ENCODE peak calls at places on chromosomes 6 and 20, in six cellular contexts. One of them, this sample, is unnamed. For H3K4me1, the result is how much of the 10 kb centered on the place peaks cover.

GRCh38 chr20:45843506-45843905 is 9.9 kb downstream of the SNX21 start:
- ATAC-seq in gastrocnemius medialis: no peak
- ATAC-seq in upper lobe of right lung: no peak
- ATAC-seq in right cardiac atrium: no peak
- ATAC-seq in IMR-90: no peak
- ATAC-seq in GM23338: no peak
- ATAC-seq in this sample: no peak

GRCh38 chr6:2857580-2858337 is 16.1 kb upstream of the SERPINB1 start:
- ATAC-seq in gastrocnemius medialis: no peak
- ATAC-seq in upper lobe of right lung: peak
- ATAC-seq in right cardiac atrium: peak
- ATAC-seq in IMR-90: peak
- ATAC-seq in GM23338: no peak
- ATAC-seq in this sample: no peak

GRCh38 chr6:20202070-20202658 is 10.1 kb downstream of the MBOAT1 start:
- ATAC-seq in gastrocnemius medialis: no peak
- ATAC-seq in upper lobe of right lung: peak
- ATAC-seq in right cardiac atrium: no peak
- ATAC-seq in IMR-90: no peak
- ATAC-seq in GM23338: no peak
- ATAC-seq in this sample: no peak

GRCh38 chr6:72651967-72652956 is 30.4 kb downstream of the KCNQ5 start:
- ATAC-seq in gastrocnemius medialis: peak
- ATAC-seq in upper lobe of right lung: no peak
- ATAC-seq in right cardiac atrium: no peak
- ATAC-seq in IMR-90: no peak
- ATAC-seq in GM23338: peak
- ATAC-seq in this sample: no peak

GRCh38 chr6:163893609-163894189 is 479.2 kb downstream of the QKI start:
- ATAC-seq in gastrocnemius medialis: no peak
- ATAC-seq in upper lobe of right lung: no peak
- ATAC-seq in right cardiac atrium: no peak
- ATAC-seq in IMR-90: no peak
- ATAC-seq in GM23338: no peak
- ATAC-seq in this sample: no peak

GRCh38 chr6:144310761-144311160 is 25.6 kb downstream of the UTRN start:
- ATAC-seq in gastrocnemius medialis: no peak
- ATAC-seq in upper lobe of right lung: no peak
- ATAC-seq in right cardiac atrium: no peak
- ATAC-seq in IMR-90: no peak
- ATAC-seq in GM23338: no peak
- ATAC-seq in this sample: no peak

GRCh38 chr6:90238663-90239542 is 57.7 kb downstream of the BACH2 start:
- ATAC-seq in gastrocnemius medialis: peak
- ATAC-seq in upper lobe of right lung: no peak
- ATAC-seq in right cardiac atrium: no peak
- ATAC-seq in IMR-90: no peak
- ATAC-seq in GM23338: no peak
- ATAC-seq in this sample: no peak

GRCh38 chr20:19993937-19994667 is 23.1 kb upstream of the NAA20 start:
- ATAC-seq in gastrocnemius medialis: peak
- ATAC-seq in upper lobe of right lung: no peak
- ATAC-seq in right cardiac atrium: peak
- ATAC-seq in IMR-90: peak
- ATAC-seq in GM23338: no peak
- ATAC-seq in this sample: peak

GRCh38 chr20:4130404-4131189 is 115.2 kb upstream of the RNF24 start:
- ATAC-seq in gastrocnemius medialis: no peak
- ATAC-seq in upper lobe of right lung: peak
- ATAC-seq in right cardiac atrium: no peak
- ATAC-seq in IMR-90: peak
- ATAC-seq in GM23338: no peak
- ATAC-seq in this sample: no peak

GRCh38 chr6:51129043-51129442 is 310.4 kb downstream of the TFAP2B start:
- ATAC-seq in gastrocnemius medialis: no peak
- ATAC-seq in upper lobe of right lung: no peak
- ATAC-seq in right cardiac atrium: no peak
- ATAC-seq in IMR-90: no peak
- ATAC-seq in GM23338: no peak
- ATAC-seq in this sample: no peak

GRCh38 chr20:39954585-39954984 is 734.5 kb downstream of the MAFB start:
- ATAC-seq in gastrocnemius medialis: no peak
- ATAC-seq in upper lobe of right lung: no peak
- ATAC-seq in right cardiac atrium: no peak
- ATAC-seq in IMR-90: no peak
- ATAC-seq in GM23338: no peak
- ATAC-seq in this sample: no peak

GRCh38 chr6:43695078-43695966 is 7.7 kb upstream of the MRPS18A start:
- ATAC-seq in gastrocnemius medialis: peak
- ATAC-seq in upper lobe of right lung: peak
- ATAC-seq in right cardiac atrium: no peak
- ATAC-seq in IMR-90: no peak
- ATAC-seq in GM23338: peak
- ATAC-seq in this sample: no peak

GRCh38 chr6:153401751-153402150 is 270.7 kb upstream of the RGS17 start:
- ATAC-seq in gastrocnemius medialis: no peak
- ATAC-seq in upper lobe of right lung: no peak
- ATAC-seq in right cardiac atrium: no peak
- ATAC-seq in IMR-90: no peak
- ATAC-seq in GM23338: no peak
- ATAC-seq in this sample: no peak

GRCh38 chr6:116278853-116279231 is 888 bp downstream of the TSPYL1 start:
- ATAC-seq in gastrocnemius medialis: peak
- ATAC-seq in upper lobe of right lung: peak
- ATAC-seq in right cardiac atrium: peak
- ATAC-seq in IMR-90: peak
- ATAC-seq in GM23338: peak
- ATAC-seq in this sample: peak

GRCh38 chr6:108739496-108740330 is 108.5 kb upstream of the ARMC2 start:
- ATAC-seq in gastrocnemius medialis: no peak
- ATAC-seq in upper lobe of right lung: no peak
- ATAC-seq in right cardiac atrium: peak
- ATAC-seq in IMR-90: no peak
- ATAC-seq in GM23338: no peak
- ATAC-seq in this sample: no peak

GRCh38 chr6:54217018-54217417 is 91.2 kb upstream of the TINAG start:
- ATAC-seq in gastrocnemius medialis: no peak
- ATAC-seq in upper lobe of right lung: no peak
- ATAC-seq in right cardiac atrium: no peak
- ATAC-seq in IMR-90: no peak
- ATAC-seq in GM23338: no peak
- ATAC-seq in this sample: no peak

GRCh38 chr6:49463612-49463967 is 420 bp downstream of the CENPQ start:
- ATAC-seq in gastrocnemius medialis: peak
- ATAC-seq in upper lobe of right lung: no peak
- ATAC-seq in right cardiac atrium: no peak
- ATAC-seq in IMR-90: peak
- ATAC-seq in GM23338: peak
- ATAC-seq in this sample: peak

DNA sequence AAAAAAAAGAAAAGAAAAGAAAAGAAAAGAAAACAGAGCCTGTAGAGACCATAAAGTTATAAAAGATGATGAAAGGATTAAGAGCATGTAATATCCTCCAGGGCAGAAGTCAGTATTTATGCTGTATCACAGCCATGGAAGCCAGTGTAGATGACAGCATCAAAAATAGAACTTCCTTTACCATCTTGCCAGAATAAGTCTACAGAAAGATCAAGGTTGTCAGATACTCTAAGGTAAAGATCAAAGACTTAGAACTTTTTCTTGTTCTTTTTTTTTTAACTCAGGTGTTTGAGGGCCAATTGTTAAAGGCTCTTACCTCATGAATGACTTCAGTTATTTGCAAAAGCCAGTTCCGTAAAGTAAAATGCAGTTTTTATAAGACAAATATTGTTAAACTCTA is 54.6 kb downstream of the ARHGAP18 start:
- ATAC-seq in gastrocnemius medialis: no peak
- ATAC-seq in upper lobe of right lung: no peak
- ATAC-seq in right cardiac atrium: no peak
- ATAC-seq in IMR-90: no peak
- ATAC-seq in GM23338: no peak
- ATAC-seq in this sample: no peak
- H3K4me1 ChIP-seq in gastrocnemius medialis: under half
- H3K4me1 ChIP-seq in upper lobe of right lung: under half
- H3K4me1 ChIP-seq in right cardiac atrium: under half
- H3K4me1 ChIP-seq in IMR-90: under half
- H3K4me1 ChIP-seq in GM23338: under half
- H3K4me1 ChIP-seq in this sample: under half

GRCh38 chr6:131979515-131980337 is 28.6 kb upstream of the CCN2 start:
- ATAC-seq in gastrocnemius medialis: no peak
- ATAC-seq in upper lobe of right lung: no peak
- ATAC-seq in right cardiac atrium: no peak
- ATAC-seq in IMR-90: peak
- ATAC-seq in GM23338: no peak
- ATAC-seq in this sample: no peak
- H3K4me1 ChIP-seq in gastrocnemius medialis: under half
- H3K4me1 ChIP-seq in upper lobe of right lung: under half
- H3K4me1 ChIP-seq in right cardiac atrium: under half
- H3K4me1 ChIP-seq in IMR-90: under half
- H3K4me1 ChIP-seq in GM23338: under half
- H3K4me1 ChIP-seq in this sample: under half

GRCh38 chr6:25623065-25623464 is 28.9 kb upstream of the SCGN start:
- ATAC-seq in gastrocnemius medialis: no peak
- ATAC-seq in upper lobe of right lung: no peak
- ATAC-seq in right cardiac atrium: no peak
- ATAC-seq in IMR-90: no peak
- ATAC-seq in GM23338: no peak
- ATAC-seq in this sample: no peak

GRCh38 chr6:25627001-25627400 is 25.0 kb upstream of the SCGN start:
- ATAC-seq in gastrocnemius medialis: no peak
- ATAC-seq in upper lobe of right lung: no peak
- ATAC-seq in right cardiac atrium: no peak
- ATAC-seq in IMR-90: no peak
- ATAC-seq in GM23338: peak
- ATAC-seq in this sample: no peak

GRCh38 chr6:25620391-25620790 is 31.6 kb upstream of the SCGN start:
- ATAC-seq in gastrocnemius medialis: no peak
- ATAC-seq in upper lobe of right lung: no peak
- ATAC-seq in right cardiac atrium: no peak
- ATAC-seq in IMR-90: no peak
- ATAC-seq in GM23338: no peak
- ATAC-seq in this sample: no peak

GRCh38 chr6:25619222-25619621 is 32.8 kb upstream of the SCGN start:
- ATAC-seq in gastrocnemius medialis: no peak
- ATAC-seq in upper lobe of right lung: peak
- ATAC-seq in right cardiac atrium: no peak
- ATAC-seq in IMR-90: no peak
- ATAC-seq in GM23338: no peak
- ATAC-seq in this sample: no peak

DNA sequence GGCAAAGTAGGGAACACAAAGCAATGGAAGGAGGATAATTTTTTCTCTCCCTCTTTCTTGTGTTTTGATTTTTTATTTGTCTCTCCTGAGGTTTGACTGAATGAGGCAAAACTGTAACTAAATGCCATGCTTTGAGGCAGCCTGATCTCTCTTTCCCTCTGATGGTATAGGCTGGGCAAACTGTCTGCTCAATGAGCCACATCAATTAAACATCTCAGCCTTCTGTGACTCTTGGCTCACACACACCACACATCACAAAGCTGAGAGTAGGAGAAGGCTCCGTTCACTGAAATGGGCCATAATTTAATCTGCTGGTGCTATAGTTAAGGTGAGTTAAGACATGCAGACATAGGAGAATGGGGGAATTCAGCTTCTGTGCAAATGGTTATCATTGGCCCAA is 28.1 kb upstream of the SCGN start:
- ATAC-seq in gastrocnemius medialis: no peak
- ATAC-seq in upper lobe of right lung: no peak
- ATAC-seq in right cardiac atrium: no peak
- ATAC-seq in IMR-90: no peak
- ATAC-seq in GM23338: no peak
- ATAC-seq in this sample: no peak
- H3K4me1 ChIP-seq in gastrocnemius medialis: under half
- H3K4me1 ChIP-seq in upper lobe of right lung: under half
- H3K4me1 ChIP-seq in right cardiac atrium: under half
- H3K4me1 ChIP-seq in IMR-90: under half
- H3K4me1 ChIP-seq in GM23338: under half
- H3K4me1 ChIP-seq in this sample: under half

GRCh38 chr6:158042245-158042798 is 60.7 kb downstream of the SYNJ2 start:
- ATAC-seq in gastrocnemius medialis: peak
- ATAC-seq in upper lobe of right lung: peak
- ATAC-seq in right cardiac atrium: peak
- ATAC-seq in IMR-90: peak
- ATAC-seq in GM23338: no peak
- ATAC-seq in this sample: peak
- H3K4me1 ChIP-seq in gastrocnemius medialis: under half
- H3K4me1 ChIP-seq in upper lobe of right lung: under half
- H3K4me1 ChIP-seq in right cardiac atrium: under half
- H3K4me1 ChIP-seq in IMR-90: under half
- H3K4me1 ChIP-seq in GM23338: under half
- H3K4me1 ChIP-seq in this sample: under half